ENCODE peak calls at places on chromosomes 1 and 21, in seven cellular contexts. Q, F, E, P, M, O and S are unnamed samples.
A peak's percentile ranks its signal among the peaks of the same experiment; 100 is the strongest.

GRCh38 chr1:66271904-66272254 is 262.1 kb upstream of the SGIP1 start:
- DNase-seq in Q (no peak), M (peak; percentile 42), O (no peak), E (peak; percentile 27), F (peak; percentile 13), P (no peak), S (no peak)

GRCh38 chr1:94105501-94105952 is 15.4 kb downstream of the ABCA4 start:
- DNase-seq in E (no peak), F (no peak), M (no peak), O (peak; percentile 42), Q (no peak), P (no peak), S (no peak)

GRCh38 chr1:236854602-236854978 is 59.5 kb downstream of the MTR start:
- DNase-seq in P (no peak), E (peak; percentile 60), O (no peak), F (no peak), Q (no peak), M (no peak), S (no peak)

GRCh38 chr1:117599822-117600221 is 6.0 kb upstream of the TENT5C start:
- DNase-seq in P (no peak), E (no peak), M (no peak), O (no peak), F (no peak), Q (no peak), S (peak; percentile 10)

GRCh38 chr1:209802117-209802779 is 3.7 kb downstream of the IRF6 start:
- DNase-seq in E (no peak), P (no peak), O (no peak), Q (no peak), M (no peak), F (peak; percentile 65), S (no peak)

GRCh38 chr21:37146320-37147225 is 73.5 kb downstream of the TTC3 start:
- DNase-seq in O (no peak), E (peak; percentile 14), F (no peak), P (no peak), M (no peak), Q (no peak), S (no peak)

GRCh38 chr1:46521417-46521816 is 30.0 kb downstream of the KNCN start:
- DNase-seq in Q (no peak), F (no peak), P (no peak), O (no peak), M (no peak), E (no peak), S (no peak)

GRCh38 chr1:3119061-3119460 is 50.1 kb downstream of the PRDM16 start:
- DNase-seq in M (no peak), Q (no peak), F (no peak), O (no peak), P (no peak), E (no peak), S (no peak)

GRCh38 chr1:194930132-194930531 is 1678.1 kb downstream of the KCNT2 start:
- DNase-seq in O (no peak), E (no peak), F (no peak), M (no peak), Q (no peak), P (no peak), S (no peak)

GRCh38 chr1:86445919-86446318 is 21.9 kb downstream of the CLCA2 start:
- DNase-seq in O (no peak), F (no peak), P (no peak), Q (no peak), E (no peak), M (no peak), S (no peak)

GRCh38 chr1:173190101-173190895 is 16.8 kb downstream of the TNFSF4 start:
- DNase-seq in F (no peak), M (no peak), P (no peak), O (no peak), E (peak; percentile 88), Q (peak; percentile 80), S (no peak)
- H3K4me2 ChIP-seq in F (no peak overlapping the region), M (no peak overlapping the region), P (no peak overlapping the region), O (no peak overlapping the region), E (peak overlapping the region; percentile 27), Q (no peak overlapping the region), S (no peak overlapping the region)

DNA sequence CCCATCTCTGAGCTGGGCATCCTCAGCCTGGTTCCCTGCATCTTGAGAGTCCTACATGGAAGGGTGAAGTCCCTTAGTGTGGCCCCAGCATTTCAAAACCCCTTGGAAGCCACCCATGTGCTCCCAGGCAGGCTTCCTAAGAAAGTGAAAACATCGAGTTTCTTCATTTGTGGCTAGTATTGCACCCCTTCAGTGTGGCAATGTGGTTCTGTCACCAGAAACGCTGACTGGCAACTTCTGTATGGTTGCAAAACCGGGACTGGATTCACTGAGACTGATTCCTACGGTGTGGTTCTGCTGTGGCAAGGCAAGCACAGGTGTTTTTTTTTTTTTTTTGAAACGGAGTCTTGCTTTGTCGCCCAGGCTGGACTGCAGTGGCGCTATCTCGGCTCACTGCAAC is 9.0 kb upstream of the IFNGR2 start:
- DNase-seq in E (no peak), M (peak; percentile 52), O (no peak), F (no peak), Q (no peak), P (no peak), S (no peak)
- H3K4me2 ChIP-seq in E (no peak overlapping the region), M (peak overlapping the region; percentile 49), O (no peak overlapping the region), F (no peak overlapping the region), Q (no peak overlapping the region), P (no peak overlapping the region), S (no peak overlapping the region)

GRCh38 chr1:12760256-12760795 is 13.2 kb upstream of the PRAMEF12 start:
- DNase-seq in O (peak; percentile 62), E (no peak), M (no peak), F (peak; percentile 23), P (no peak), Q (no peak), S (peak; percentile 67)

GRCh38 chr1:12764016-12764415 is 9.5 kb upstream of the PRAMEF12 start:
- DNase-seq in E (no peak), P (no peak), O (no peak), M (no peak), F (no peak), Q (no peak), S (no peak)

GRCh38 chr1:12762766-12763165 is 10.8 kb upstream of the PRAMEF12 start:
- DNase-seq in E (no peak), O (no peak), M (no peak), Q (no peak), F (no peak), P (no peak), S (no peak)

GRCh38 chr1:12757836-12758235 is 11.8 kb downstream of the CFAP107 start:
- DNase-seq in M (no peak), P (no peak), Q (no peak), F (no peak), O (peak; percentile 14), E (no peak), S (no peak)

GRCh38 chr1:12761781-12762180 is 11.8 kb upstream of the PRAMEF12 start:
- DNase-seq in O (no peak), E (no peak), P (no peak), Q (no peak), M (no peak), F (no peak), S (no peak)
- H3K4me2 ChIP-seq in O (no peak overlapping the region), E (no peak overlapping the region), P (no peak overlapping the region), Q (no peak overlapping the region), M (no peak overlapping the region), F (no peak overlapping the region), S (no peak overlapping the region)

GRCh38 chr1:7747605-7748004 is 23.5 kb upstream of the VAMP3 start:
- DNase-seq in E (no peak), Q (no peak), O (no peak), M (no peak), P (no peak), F (no peak), S (no peak)

GRCh38 chr1:7751174-7751573 is 19.9 kb upstream of the VAMP3 start:
- DNase-seq in M (no peak), P (no peak), F (no peak), O (no peak), E (no peak), Q (no peak), S (no peak)

GRCh38 chr1:7745783-7746182 is 25.3 kb upstream of the VAMP3 start:
- DNase-seq in F (no peak), M (no peak), Q (no peak), E (no peak), P (no peak), O (no peak), S (no peak)

GRCh38 chr1:7752512-7753417 is 18.3 kb upstream of the VAMP3 start:
- DNase-seq in F (peak; percentile 62), P (peak; percentile 82), M (peak; percentile 48), Q (peak; percentile 85), E (peak; percentile 39), O (peak; percentile 90), S (peak; percentile 48)

DNA sequence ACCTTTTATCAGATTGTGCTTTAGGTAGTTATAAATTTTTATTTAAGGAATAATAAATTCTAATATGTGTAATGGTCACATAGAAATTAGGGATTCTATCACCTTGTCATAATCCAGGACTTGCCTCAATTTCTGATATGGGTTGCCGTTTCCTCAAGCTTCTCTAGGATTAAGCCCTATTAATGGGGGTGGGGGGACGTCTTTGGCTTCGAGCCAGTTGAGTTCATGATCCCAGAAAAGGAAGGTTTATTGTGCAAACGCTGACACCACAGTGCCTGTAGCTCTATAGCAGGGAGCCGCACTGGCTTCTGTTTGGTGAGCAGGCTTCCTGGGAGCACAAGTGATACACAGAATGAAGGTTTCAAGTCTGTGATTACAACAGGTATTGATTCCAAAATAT is 22.0 kb upstream of the VAMP3 start:
- DNase-seq in O (no peak), E (no peak), Q (no peak), M (no peak), P (no peak), F (no peak), S (no peak)
- H3K4me2 ChIP-seq in O (no peak overlapping the region), E (no peak overlapping the region), Q (no peak overlapping the region), M (no peak overlapping the region), P (no peak overlapping the region), F (no peak overlapping the region), S (no peak overlapping the region)

DNA sequence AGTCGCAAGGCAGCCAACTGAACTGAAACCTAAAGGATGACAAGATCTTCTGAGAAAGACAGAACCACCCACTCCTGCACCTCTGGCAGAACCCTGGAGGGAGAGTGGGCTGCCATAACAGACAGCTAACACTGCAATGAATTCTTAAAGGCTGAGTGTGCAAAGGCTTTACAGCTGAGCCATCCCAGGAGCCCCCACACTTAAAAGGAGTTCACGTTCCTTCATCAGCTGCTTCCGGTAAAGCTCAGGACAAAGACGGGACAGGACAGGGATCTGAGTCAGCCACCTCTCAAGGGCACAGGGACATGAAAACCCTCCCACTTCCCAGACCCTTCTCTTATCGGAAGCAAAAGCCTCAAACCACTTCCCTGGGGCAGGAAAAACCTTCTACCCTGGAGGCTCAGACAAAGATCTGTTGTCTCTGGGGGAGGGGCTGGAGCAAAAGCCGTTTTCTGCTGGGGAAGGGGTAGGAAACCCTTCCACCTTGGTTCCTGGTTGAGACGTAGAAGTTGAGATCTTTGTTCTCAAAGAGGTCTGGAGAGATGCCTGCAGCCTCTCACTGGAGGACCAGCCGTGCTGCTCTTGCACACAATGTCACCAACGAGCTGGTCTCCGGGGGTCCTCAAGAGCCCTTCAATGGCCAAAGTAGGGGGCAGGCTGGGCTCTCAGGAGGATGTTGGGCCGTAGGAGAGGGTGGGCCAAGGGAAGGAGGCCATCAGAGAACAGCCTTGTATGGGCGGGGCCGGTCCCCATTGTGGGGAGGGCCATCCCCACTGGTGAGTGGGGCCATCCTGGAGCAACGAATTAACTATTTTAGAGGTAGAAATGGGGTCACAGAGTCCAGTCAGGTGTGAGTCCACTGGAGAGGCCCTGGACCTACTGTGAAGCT is 452.4 kb downstream of the PTPRU start:
- DNase-seq in P (no peak), F (no peak), E (peak; percentile 95), O (no peak), M (no peak), Q (peak; percentile 46), S (no peak)
- H3K4me2 ChIP-seq in P (no peak overlapping the region), F (peak overlapping the region; percentile 54), E (peak overlapping the region; percentile 80), O (no peak overlapping the region), M (no peak overlapping the region), Q (peak overlapping the region; percentile 16), S (no peak overlapping the region)